ENCODE peak calls at places on chromosomes 6 and 20, in nine cellular contexts. A is stomach, X is sigmoid colon, J is ovary, T is HepG2, Q is upper lobe of left lung, O is A549, N is GM12878, M is SK-N-SH. Z is an unnamed sample.

GRCh38 chr6:42781546-42781810 is 374 bp upstream of the BICRAL start:
- DNase-seq in Q (no peak), T (no peak), O (no peak), M (peak; percentile 54), N (no peak), A (no peak), J (no peak), X (no peak), Z (no peak)

GRCh38 chr6:51533962-51534361 is 553.5 kb downstream of the PKHD1 start:
- DNase-seq in O (no peak), Q (no peak), T (no peak), J (no peak), N (no peak), X (no peak), M (no peak), A (no peak), Z (no peak)

GRCh38 chr6:87697581-87698552 is 4.2 kb downstream of the AKIRIN2 start:
- DNase-seq in J (no peak), N (no peak), Q (no peak), X (no peak), A (no peak), M (peak; percentile 63), O (no peak), T (no peak), Z (no peak)

GRCh38 chr6:49553353-49553752 is 2.9 kb downstream of the C6orf141 start:
- DNase-seq in M (no peak), O (peak; percentile 17), X (no peak), Q (no peak), J (no peak), A (no peak), T (no peak), N (no peak), Z (no peak)

GRCh38 chr6:43013020-43013842 is 515 bp downstream of the MEA1 start:
- DNase-seq in X (no peak), N (no peak), A (no peak), Q (no peak), J (no peak), T (no peak), O (no peak), M (no peak), Z (no peak)

GRCh38 chr20:40442181-40442963 is 246.7 kb downstream of the MAFB start:
- DNase-seq in J (no peak), N (no peak), M (peak; percentile 30), X (no peak), Q (no peak), T (no peak), O (no peak), A (no peak), Z (no peak)

GRCh38 chr6:27650620-27651370 is 177.9 kb upstream of the ZNF184 start:
- DNase-seq in N (no peak), J (no peak), Q (no peak), O (peak; percentile 88), T (peak; percentile 81), A (no peak), M (peak; percentile 61), X (no peak), Z (no peak)

GRCh38 chr6:169000022-169000421 is 253.6 kb downstream of the THBS2 start:
- DNase-seq in T (no peak), X (no peak), Q (no peak), O (no peak), N (no peak), M (no peak), J (no peak), A (no peak), Z (no peak)

GRCh38 chr20:59819496-59820203 is 113.8 kb downstream of the SYCP2 start:
- DNase-seq in A (no peak), M (peak; percentile 10), Q (no peak), J (no peak), T (no peak), X (no peak), O (no peak), N (no peak), Z (no peak)

GRCh38 chr20:47448429-47448828 is 53.3 kb upstream of the NCOA3 start:
- DNase-seq in X (no peak), N (no peak), Q (no peak), J (no peak), A (no peak), O (no peak), T (no peak), M (no peak), Z (no peak)

GRCh38 chr6:15400572-15401004 is 154.7 kb downstream of the JARID2 start:
- DNase-seq in Q (peak; percentile 10), M (peak; percentile 61), O (peak; percentile 27), N (no peak), J (peak; percentile 58), T (no peak), A (no peak), X (peak; percentile 81), Z (no peak)

GRCh38 chr20:46434597-46434996 is 28.2 kb upstream of the ELMO2 start:
- DNase-seq in T (no peak), Q (no peak), J (no peak), M (peak; percentile 53), A (no peak), X (no peak), N (no peak), O (no peak), Z (no peak)

GRCh38 chr6:138572200-138572875 is 73.0 kb upstream of the NHSL1 start:
- DNase-seq in A (peak; percentile 89), O (no peak), J (peak; percentile 69), Q (no peak), N (no peak), M (no peak), T (peak; percentile 97), X (peak; percentile 88), Z (no peak)

GRCh38 chr6:89372506-89372901 is 20.0 kb upstream of the UBE2J1 start:
- DNase-seq in X (no peak), M (no peak), A (no peak), T (no peak), O (no peak), Q (no peak), J (no peak), N (no peak), Z (no peak)

GRCh38 chr20:33830371-33830770 is 19.2 kb downstream of the CHMP4B start:
- DNase-seq in T (no peak), X (no peak), M (no peak), J (no peak), O (no peak), A (no peak), N (no peak), Q (no peak), Z (no peak)
- TF ChIP-seq EP300 in T (no peak), X (no peak), M (no peak), J (no peak), O (no peak), A (no peak), N (no peak), Q (no peak), Z (no peak)

GRCh38 chr20:10611357-10611756 is 62.4 kb downstream of the JAG1 start:
- DNase-seq in A (no peak), O (peak; percentile 58), X (peak; percentile 85), M (peak; percentile 38), N (no peak), Q (no peak), J (peak; percentile 62), T (peak; percentile 44), Z (no peak)
- TF ChIP-seq EP300 in A (no peak), O (no peak), X (no peak), M (no peak), N (no peak), Q (no peak), J (no peak), T (no peak), Z (no peak)

GRCh38 chr6:110493253-110493800 is 16.9 kb upstream of the SLC22A16 start:
- DNase-seq in Q (no peak), N (no peak), T (no peak), M (no peak), J (no peak), X (no peak), A (no peak), O (no peak), Z (no peak)
- TF ChIP-seq EP300 in Q (no peak), N (no peak), T (no peak), M (no peak), J (no peak), X (no peak), A (no peak), O (no peak), Z (no peak)

GRCh38 chr6:167735498-167736201 is 91.1 kb upstream of the AFDN start:
- DNase-seq in J (no peak), A (peak; percentile 17), X (peak; percentile 49), N (no peak), M (no peak), O (no peak), T (peak; percentile 41), Q (no peak), Z (no peak)

GRCh38 chr6:167734662-167735497 is 91.8 kb upstream of the AFDN start:
- DNase-seq in O (no peak), Q (peak; percentile 66), T (no peak), X (peak; percentile 57), M (no peak), J (no peak), A (peak; percentile 21), N (no peak), Z (no peak)

GRCh38 chr6:167731731-167732422 is 94.8 kb upstream of the AFDN start:
- DNase-seq in X (peak; percentile 40), N (no peak), O (no peak), M (no peak), A (peak; percentile 15), Q (no peak), T (no peak), J (no peak), Z (no peak)

GRCh38 chr6:167736486-167737204 is 90.1 kb upstream of the AFDN start:
- DNase-seq in T (no peak), Q (no peak), O (no peak), M (no peak), J (no peak), A (peak; percentile 21), N (no peak), X (peak; percentile 51), Z (no peak)

DNA sequence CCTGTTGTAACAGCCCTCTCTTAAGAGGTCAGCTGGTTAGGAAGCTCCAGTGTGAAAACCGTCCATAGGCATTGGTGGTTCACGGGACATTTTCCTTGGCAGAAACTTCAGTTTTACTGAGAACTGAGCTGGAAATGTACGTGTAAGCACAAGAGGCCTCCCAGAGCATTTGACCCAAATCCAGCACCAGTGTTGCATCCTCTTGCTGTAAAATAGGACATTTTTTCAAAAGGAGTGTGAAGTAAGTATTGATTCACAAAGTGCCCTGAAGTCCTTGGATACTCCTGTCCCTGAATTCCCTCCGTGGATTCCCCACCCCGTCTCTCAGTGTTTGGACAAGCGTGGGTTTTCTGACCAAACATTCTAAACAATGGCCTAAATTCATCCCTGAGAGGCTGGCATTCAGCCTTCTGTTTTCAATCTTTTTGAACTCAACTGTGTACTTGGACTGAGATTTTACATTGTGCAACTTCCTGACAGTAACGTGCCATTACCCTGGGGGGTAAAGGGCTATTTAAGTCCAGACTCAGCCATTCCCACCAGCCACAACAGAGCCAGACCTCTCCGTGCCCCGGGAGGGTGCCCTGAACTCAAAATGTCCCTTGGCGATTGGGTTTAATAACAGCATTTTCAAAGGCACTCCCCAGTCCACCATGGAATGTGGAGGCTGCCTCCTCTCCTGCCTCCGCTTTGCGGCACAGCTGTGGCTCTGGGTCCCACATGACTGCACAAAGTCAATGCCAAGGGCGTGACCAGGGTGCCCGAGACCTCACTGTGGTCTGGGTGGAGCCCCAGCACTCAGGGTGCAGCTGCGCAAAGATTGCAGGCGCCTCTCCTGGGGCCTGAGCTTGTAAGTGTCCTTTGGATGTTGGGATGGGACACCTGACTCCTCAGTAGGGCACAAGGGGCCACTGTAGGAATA is 92.7 kb upstream of the AFDN start:
- DNase-seq in M (no peak), X (peak; percentile 78), N (no peak), O (no peak), T (peak; percentile 99), A (peak; percentile 22), J (peak; percentile 37), Q (no peak), Z (no peak)
- TF ChIP-seq EP300 in M (no peak), X (peak; percentile 2), N (no peak), O (no peak), T (peak; percentile 97), A (no peak), J (no peak), Q (no peak), Z (no peak)

Z was measured in suprapubic skin.